ENCODE peak calls at places on chromosomes 3 and 15, in six cellular contexts. G, T, R, K, J and W are unnamed samples.

GRCh38 chr3:118628704-118629341 is 405.8 kb downstream of the IGSF11 start:
- DNase-seq in G (peak), T (peak), R (peak), K (peak), J (peak), W (peak)

GRCh38 chr3:99674086-99674789 is 35.8 kb downstream of the COL8A1 start:
- DNase-seq in G (no peak), T (peak), R (peak), K (peak), J (no peak), W (no peak)

GRCh38 chr15:47932829-47933696 is 187.7 kb upstream of the SLC24A5 start:
- DNase-seq in G (no peak), T (no peak), R (no peak), K (no peak), J (no peak), W (no peak)

GRCh38 chr15:91660174-91660649 is 193.3 kb upstream of the SLCO3A1 start:
- DNase-seq in G (no peak), T (no peak), R (no peak), K (no peak), J (no peak), W (no peak)

GRCh38 chr3:197714251-197714650 is 22.5 kb downstream of the RUBCN start:
- DNase-seq in G (no peak), T (no peak), R (no peak), K (no peak), J (no peak), W (no peak)

GRCh38 chr3:171811913-171812321 is 1.6 kb upstream of the PLD1 start:
- DNase-seq in G (peak), T (peak), R (peak), K (peak), J (no peak), W (no peak)

GRCh38 chr3:171457263-171458055 is 2.7 kb downstream of the TNIK start:
- DNase-seq in G (peak), T (no peak), R (no peak), K (no peak), J (peak), W (no peak)

GRCh38 chr3:116432795-116433194 is 12.5 kb downstream of the LSAMP start:
- DNase-seq in G (no peak), T (peak), R (no peak), K (no peak), J (no peak), W (no peak)

GRCh38 chr3:130849111-130849552 is 44.8 kb upstream of the ATP2C1 start:
- DNase-seq in G (no peak), T (no peak), R (no peak), K (no peak), J (peak), W (no peak)

GRCh38 chr3:14534379-14535191 is 5.6 kb downstream of the GRIP2 start:
- DNase-seq in G (no peak), T (no peak), R (no peak), K (no peak), J (no peak), W (no peak)

GRCh38 chr3:136161516-136161915 is 34.6 kb downstream of the MSL2 start:
- DNase-seq in G (no peak), T (no peak), R (no peak), K (peak), J (no peak), W (no peak)

GRCh38 chr15:53710906-53711305 is 48.6 kb downstream of the WDR72 start:
- DNase-seq in G (no peak), T (no peak), R (no peak), K (no peak), J (no peak), W (no peak)

GRCh38 chr15:44193651-44194396 is 1.2 kb downstream of the FRMD5 start:
- DNase-seq in G (peak), T (peak), R (peak), K (peak), J (no peak), W (no peak)

GRCh38 chr15:74373731-74374647 is 6.5 kb upstream of the CYP11A1 start:
- DNase-seq in G (peak), T (peak), R (peak), K (peak), J (peak), W (no peak)

GRCh38 chr15:89130194-89130593 is 41.9 kb downstream of the ABHD2 start:
- DNase-seq in G (no peak), T (no peak), R (no peak), K (no peak), J (no peak), W (no peak)

GRCh38 chr3:175212896-175213295 is 353.8 kb downstream of the NAALADL2 start:
- DNase-seq in G (no peak), T (peak), R (peak), K (peak), J (no peak), W (no peak)

GRCh38 chr3:71195492-71195891 is 388.0 kb downstream of the FOXP1 start:
- DNase-seq in G (no peak), T (peak), R (peak), K (peak), J (no peak), W (no peak)

GRCh38 chr3:36681867-36682266 is 82.5 kb downstream of the DCLK3 start:
- DNase-seq in G (no peak), T (no peak), R (no peak), K (no peak), J (no peak), W (no peak)

GRCh38 chr3:168152149-168152548 is 56.4 kb upstream of the GOLIM4 start:
- DNase-seq in G (no peak), T (no peak), R (no peak), K (no peak), J (no peak), W (no peak)

GRCh38 chr3:30631237-30631961 is 25.0 kb downstream of the TGFBR2 start:
- DNase-seq in G (no peak), T (no peak), R (no peak), K (peak), J (no peak), W (no peak)

GRCh38 chr3:53318522-53318921 is 28.8 kb downstream of the DCP1A start:
- DNase-seq in G (no peak), T (peak), R (peak), K (peak), J (no peak), W (no peak)

GRCh38 chr3:193673845-193674244 is 80.8 kb downstream of the OPA1 start:
- DNase-seq in G (peak), T (no peak), R (no peak), K (no peak), J (no peak), W (no peak)

GRCh38 chr3:13801361-13802214 is 78.3 kb downstream of the WNT7A start:
- DNase-seq in G (no peak), T (no peak), R (no peak), K (no peak), J (no peak), W (peak)

GRCh38 chr3:27357665-27358258 is 11.4 kb downstream of the NEK10 start:
- DNase-seq in G (peak), T (peak), R (peak), K (peak), J (peak), W (no peak)

GRCh38 chr3:188487652-188488051 is 333.7 kb downstream of the LPP start:
- DNase-seq in G (no peak), T (no peak), R (no peak), K (no peak), J (no peak), W (no peak)

GRCh38 chr3:126305427-126305826 is 51.8 kb downstream of the KLF15 start:
- DNase-seq in G (no peak), T (peak), R (no peak), K (peak), J (no peak), W (no peak)

GRCh38 chr3:172087198-172087597 is 47.8 kb downstream of the FNDC3B start:
- DNase-seq in G (no peak), T (no peak), R (no peak), K (no peak), J (no peak), W (no peak)

GRCh38 chr15:67307889-67308597 is 53.5 kb downstream of the IQCH start:
- DNase-seq in G (no peak), T (no peak), R (no peak), K (peak), J (no peak), W (no peak)

GRCh38 chr15:40416056-40416455 is 10.5 kb downstream of the IVD start:
- DNase-seq in G (no peak), T (no peak), R (no peak), K (no peak), J (no peak), W (no peak)

GRCh38 chr15:74676801-74677200 is 19.0 kb downstream of the EDC3 start:
- DNase-seq in G (no peak), T (no peak), R (no peak), K (no peak), J (no peak), W (no peak)

GRCh38 chr3:127549826-127550487 is 40.6 kb downstream of the TPRA1 start:
- DNase-seq in G (no peak), T (no peak), R (no peak), K (no peak), J (no peak), W (no peak)

GRCh38 chr3:60431599-60431958 is 819.7 kb downstream of the FHIT start:
- DNase-seq in G (no peak), T (peak), R (no peak), K (peak), J (no peak), W (no peak)

GRCh38 chr3:52185837-52186236 is 12.1 kb upstream of the ALAS1 start:
- DNase-seq in G (no peak), T (no peak), R (no peak), K (no peak), J (no peak), W (no peak)

GRCh38 chr3:43523454-43524053 is 98.3 kb downstream of the ANO10 start:
- DNase-seq in G (no peak), T (peak), R (no peak), K (peak), J (no peak), W (no peak)

GRCh38 chr15:83556754-83557153 is 97.2 kb upstream of the ADAMTSL3 start:
- DNase-seq in G (no peak), T (no peak), R (no peak), K (no peak), J (no peak), W (no peak)

GRCh38 chr3:42502429-42503250 is at the start of gene VIPR1:
- DNase-seq in G (peak), T (no peak), R (no peak), K (peak), J (peak), W (peak)

GRCh38 chr3:42501681-42502428 is 588 bp upstream of the VIPR1 start:
- DNase-seq in G (peak), T (peak), R (peak), K (peak), J (peak), W (no peak)

GRCh38 chr3:42504334-42505202 is 2.1 kb downstream of the VIPR1 start:
- DNase-seq in G (peak), T (no peak), R (no peak), K (no peak), J (peak), W (no peak)

GRCh38 chr3:42503957-42504333 is 1.5 kb downstream of the VIPR1 start:
- DNase-seq in G (no peak), T (no peak), R (no peak), K (no peak), J (peak), W (no peak)

DNA sequence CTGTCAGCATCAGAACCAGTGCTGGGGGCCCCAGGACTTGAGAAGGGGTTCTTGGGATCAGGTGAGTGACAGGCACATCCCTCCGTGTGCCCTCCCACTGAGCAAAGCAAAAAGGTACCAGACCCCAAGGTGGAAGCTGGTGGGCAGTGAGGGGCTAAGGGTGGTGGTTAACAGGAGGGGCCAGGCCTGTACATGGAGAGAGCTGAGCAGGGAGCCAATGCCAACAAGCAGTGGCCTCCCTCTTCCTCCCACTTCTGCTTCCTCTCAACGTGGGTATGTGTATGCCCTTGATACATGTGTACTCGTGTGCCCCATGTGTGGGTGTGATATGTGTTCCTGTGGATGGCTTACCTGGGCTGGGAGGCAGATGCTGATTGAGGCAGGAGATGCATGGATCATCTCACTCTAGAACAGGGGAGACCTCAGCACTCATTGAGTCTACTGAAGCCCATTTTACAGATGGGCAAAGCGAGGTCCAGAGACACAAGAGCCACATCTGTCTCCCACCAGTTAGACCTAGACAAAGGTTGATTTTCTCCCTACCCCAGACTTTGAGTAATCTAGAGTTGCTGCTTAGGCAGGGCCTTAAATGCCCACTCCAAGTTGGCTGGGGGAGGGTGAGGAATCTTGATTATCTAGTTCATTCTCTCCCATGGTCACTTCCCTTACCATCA is 945 bp downstream of the VIPR1 start:
- DNase-seq in G (no peak), T (no peak), R (no peak), K (no peak), J (peak), W (no peak)
- H3K4me3 ChIP-seq in G (peak), T (no peak), R (no peak), K (peak), J (peak), W (no peak)

DNA sequence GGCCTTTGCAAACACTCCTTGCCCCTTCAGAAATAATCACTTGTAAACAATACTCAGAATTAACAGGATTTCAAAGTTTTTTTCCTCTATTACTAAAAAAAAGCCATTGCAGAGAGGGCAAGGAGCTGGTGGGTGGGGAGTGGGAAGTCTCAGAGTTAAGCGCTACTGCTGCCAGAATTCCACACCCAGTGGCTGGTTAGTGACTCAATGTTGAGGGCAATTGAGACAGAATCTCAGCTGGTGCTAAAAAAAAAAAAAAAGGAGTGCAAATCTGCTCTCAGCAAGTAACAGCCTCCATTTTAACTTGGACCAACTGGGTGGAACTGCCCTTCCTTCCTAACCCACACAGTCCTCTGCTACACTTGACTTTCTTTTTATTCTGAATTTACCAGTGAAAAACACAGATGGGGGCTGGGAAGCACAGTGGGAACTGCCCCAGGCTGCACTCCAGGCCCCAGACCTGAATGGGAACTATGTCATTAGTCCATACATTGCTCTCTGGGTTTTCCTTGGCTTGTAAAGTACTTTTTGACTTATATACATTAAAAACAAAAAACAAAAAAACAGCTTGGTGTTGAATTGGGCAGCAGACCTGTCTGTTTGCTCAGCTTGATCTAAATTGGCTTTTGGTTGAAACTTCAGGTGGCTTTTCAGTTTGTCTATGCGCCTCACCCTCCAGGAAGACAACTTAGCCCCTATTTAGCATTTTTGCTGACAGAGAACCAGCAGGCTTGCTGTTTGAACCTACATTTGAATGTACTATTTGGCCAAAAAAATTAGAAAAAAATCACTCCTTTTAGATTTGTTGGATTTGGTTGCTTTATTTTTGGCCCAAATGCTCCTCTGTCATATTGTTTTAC is 357.8 kb upstream of the TBL1XR1 start:
- DNase-seq in G (no peak), T (peak), R (peak), K (peak), J (peak), W (peak)
- H3K4me3 ChIP-seq in G (no peak), T (no peak), R (no peak), K (no peak), J (no peak), W (no peak)

GRCh38 chr15:65184305-65184943 is 718 bp downstream of the CLPX start:
- DNase-seq in G (peak), T (peak), R (peak), K (peak), J (peak), W (no peak)
- H3K4me3 ChIP-seq in G (peak), T (peak), R (peak), K (peak), J (peak), W (peak)

GRCh38 chr3:18134386-18135082 is 290.6 kb downstream of the SATB1 start:
- DNase-seq in G (no peak), T (peak), R (peak), K (peak), J (no peak), W (no peak)
- H3K4me3 ChIP-seq in G (no peak), T (no peak), R (no peak), K (no peak), J (no peak), W (no peak)

GRCh38 chr15:81323559-81323943 is 390 bp downstream of the STARD5 start:
- DNase-seq in G (no peak), T (no peak), R (no peak), K (no peak), J (no peak), W (no peak)

GRCh38 chr15:81321667-81322066 is 2.3 kb downstream of the STARD5 start:
- DNase-seq in G (no peak), T (no peak), R (no peak), K (no peak), J (no peak), W (no peak)

GRCh38 chr15:81323944-81324881 is at the start of gene STARD5:
- DNase-seq in G (peak), T (peak), R (peak), K (peak), J (peak), W (peak)

GRCh38 chr15:81326466-81327212 is 2.7 kb upstream of the STARD5 start:
- DNase-seq in G (no peak), T (peak), R (no peak), K (no peak), J (no peak), W (no peak)

GRCh38 chr15:81322708-81323253 is 1.2 kb downstream of the STARD5 start:
- DNase-seq in G (no peak), T (no peak), R (no peak), K (no peak), J (peak), W (no peak)
- H3K4me3 ChIP-seq in G (no peak), T (peak), R (no peak), K (peak), J (peak), W (no peak)

GRCh38 chr3:151351216-151351615 is 21.9 kb upstream of the P2RY13 start:
- DNase-seq in G (no peak), T (no peak), R (no peak), K (no peak), J (no peak), W (no peak)

GRCh38 chr3:151346292-151346691 is 16.9 kb upstream of the P2RY13 start:
- DNase-seq in G (no peak), T (no peak), R (no peak), K (no peak), J (no peak), W (no peak)

GRCh38 chr3:151351648-151352047 is 22.3 kb upstream of the P2RY13 start:
- DNase-seq in G (no peak), T (no peak), R (no peak), K (no peak), J (no peak), W (no peak)

GRCh38 chr3:151347432-151347831 is 18.1 kb upstream of the P2RY13 start:
- DNase-seq in G (no peak), T (no peak), R (no peak), K (no peak), J (peak), W (no peak)

DNA sequence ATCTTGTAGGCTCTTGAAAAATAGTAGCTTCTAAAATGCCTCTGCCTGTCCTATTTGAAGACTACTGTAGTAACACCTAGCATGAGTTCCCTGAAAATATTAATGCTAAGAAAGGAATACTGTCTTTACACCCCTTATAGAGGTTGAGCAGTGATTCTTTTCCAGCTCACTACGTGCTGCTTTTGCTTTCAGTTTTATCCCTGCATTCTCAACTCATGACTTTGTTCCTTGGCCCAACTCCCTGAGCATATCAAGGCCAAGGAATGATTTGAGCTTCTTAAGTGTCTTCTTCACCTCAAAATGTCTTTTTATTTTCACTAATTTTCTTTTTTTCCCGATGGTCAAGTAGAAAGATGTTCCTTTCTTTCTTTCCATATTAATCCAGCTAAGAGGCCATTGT is 16.5 kb upstream of the P2RY13 start:
- DNase-seq in G (peak), T (peak), R (peak), K (peak), J (peak), W (no peak)
- H3K4me3 ChIP-seq in G (no peak), T (peak), R (no peak), K (no peak), J (no peak), W (no peak)

DNA sequence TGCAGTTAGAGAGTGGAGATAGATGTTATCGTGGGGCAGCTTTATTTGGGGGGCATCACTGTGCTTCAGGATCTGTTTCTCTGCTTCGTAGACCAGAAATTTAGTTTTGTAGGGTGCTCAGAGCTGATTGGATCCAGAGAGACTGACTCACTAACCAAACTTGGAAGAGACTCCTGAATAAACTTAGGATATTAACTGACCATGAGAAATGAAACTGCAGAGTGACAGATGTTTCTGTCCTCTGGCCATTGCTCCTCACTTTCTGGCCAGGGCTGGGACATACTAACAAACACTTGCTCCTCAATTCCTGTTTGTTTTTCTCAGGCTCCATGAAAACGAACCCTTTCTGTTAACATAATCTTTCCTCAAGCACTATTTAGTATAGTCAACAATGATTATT is 4.3 kb downstream of the ZNF592 start:
- DNase-seq in G (no peak), T (peak), R (peak), K (no peak), J (no peak), W (no peak)
- H3K4me3 ChIP-seq in G (no peak), T (no peak), R (no peak), K (no peak), J (no peak), W (no peak)

GRCh38 chr3:111864821-111865656 is 6.0 kb downstream of the PHLDB2 start:
- DNase-seq in G (peak), T (peak), R (peak), K (peak), J (no peak), W (no peak)
- H3K4me3 ChIP-seq in G (no peak), T (no peak), R (no peak), K (peak), J (no peak), W (no peak)